ENCODE peak calls at places on chromosomes 4 and X, in six cellular contexts. N is fibroblast of the conjunctiva; I is HEK293T; V is WERI-Rb-1; M is CD4-positive, alpha-beta T cell; L is H4. K is an unnamed sample.

GRCh38 chr4:26826721-26827120 is 33.9 kb upstream of the STIM2 start:
- DNase-seq in N (no peak), I (no peak), V (no peak), M (no peak), L (no peak), K (peak; percentile 8)

GRCh38 chrX:111040377-111041017 is 55.5 kb upstream of the PAK3 start:
- DNase-seq in N (no peak), I (no peak), V (no peak), M (no peak), L (peak; percentile 9), K (no peak)

GRCh38 chr4:4386736-4387392 is at the start of gene NSG1:
- DNase-seq in N (no peak), I (peak; percentile 69), V (no peak), M (peak; percentile 17), L (no peak), K (peak; percentile 17)

GRCh38 chrX:47129879-47130358 is 14.6 kb downstream of the NDUFB11 start:
- DNase-seq in N (no peak), I (no peak), V (no peak), M (no peak), L (no peak), K (no peak)

GRCh38 chr4:183838987-183839712 is 66.0 kb upstream of the STOX2 start:
- DNase-seq in N (no peak), I (no peak), V (peak; percentile 40), M (no peak), L (peak; percentile 50), K (peak; percentile 22)

GRCh38 chr4:153520871-153521329 is 54.7 kb downstream of the TMEM131L start:
- DNase-seq in N (no peak), I (no peak), V (no peak), M (no peak), L (no peak), K (no peak)

GRCh38 chrX:7068939-7069367 is 78.6 kb upstream of the STS start:
- DNase-seq in N (no peak), I (no peak), V (peak; percentile 41), M (peak; percentile 7), L (peak; percentile 4), K (no peak)

GRCh38 chr4:128979934-128980333 is 113.4 kb downstream of the SCLT1 start:
- DNase-seq in N (peak; percentile 51), I (no peak), V (no peak), M (no peak), L (peak; percentile 28), K (peak; percentile 65)

GRCh38 chr4:78779280-78779679 is 3.1 kb downstream of the BMP2K start:
- DNase-seq in N (no peak), I (no peak), V (no peak), M (no peak), L (no peak), K (no peak)

GRCh38 chr4:142547974-142548373 is 298.1 kb downstream of the INPP4B start:
- DNase-seq in N (no peak), I (no peak), V (no peak), M (no peak), L (no peak), K (no peak)

GRCh38 chr4:7330811-7331681 is 103.7 kb downstream of the PSAPL1 start:
- DNase-seq in N (no peak), I (no peak), V (no peak), M (no peak), L (no peak), K (no peak)

GRCh38 chr4:151852202-151852601 is 91.4 kb upstream of the GATB start:
- DNase-seq in N (no peak), I (no peak), V (no peak), M (no peak), L (no peak), K (no peak)

GRCh38 chr4:165803005-165803404 is 70.0 kb upstream of the TLL1 start:
- DNase-seq in N (no peak), I (no peak), V (no peak), M (no peak), L (no peak), K (no peak)

GRCh38 chr4:87832669-87833068 is at the start of gene MEPE:
- DNase-seq in N (no peak), I (no peak), V (no peak), M (no peak), L (no peak), K (no peak)

GRCh38 chrX:14504960-14505538 is 24.3 kb upstream of the GLRA2 start:
- DNase-seq in N (no peak), I (no peak), V (no peak), M (no peak), L (no peak), K (no peak)

GRCh38 chrX:109347618-109348017 is 134.3 kb downstream of the GUCY2F start:
- DNase-seq in N (peak; percentile 66), I (no peak), V (no peak), M (no peak), L (peak; percentile 3), K (no peak)

GRCh38 chrX:53288173-53288572 is 6.8 kb upstream of the IQSEC2 start:
- DNase-seq in N (no peak), I (no peak), V (no peak), M (no peak), L (peak; percentile 33), K (no peak)

GRCh38 chrX:48465336-48465933 is 4.6 kb downstream of the SLC38A5 start:
- DNase-seq in N (peak; percentile 56), I (no peak), V (no peak), M (no peak), L (peak; percentile 50), K (peak; percentile 16)

GRCh38 chr4:42703776-42704175 is 46.9 kb upstream of the ATP8A1 start:
- DNase-seq in N (no peak), I (no peak), V (no peak), M (no peak), L (no peak), K (no peak)

GRCh38 chr4:41885456-41885855 is 49.8 kb upstream of the TMEM33 start:
- DNase-seq in N (no peak), I (no peak), V (no peak), M (no peak), L (no peak), K (no peak)

GRCh38 chr4:42497142-42497541 is 99.9 kb downstream of the SHISA3 start:
- DNase-seq in N (no peak), I (no peak), V (no peak), M (no peak), L (no peak), K (no peak)

GRCh38 chr4:37982736-37983135 is 22.5 kb downstream of the PTTG2 start:
- DNase-seq in N (no peak), I (no peak), V (no peak), M (no peak), L (no peak), K (peak; percentile 70)

GRCh38 chr4:156725257-156725656 is 246.3 kb downstream of the PDGFC start:
- DNase-seq in N (no peak), I (no peak), V (no peak), M (no peak), L (no peak), K (no peak)

GRCh38 chr4:83582289-83582756 is 46.4 kb downstream of the GPAT3 start:
- DNase-seq in N (peak; percentile 26), I (no peak), V (peak; percentile 16), M (no peak), L (peak; percentile 88), K (peak; percentile 27)

GRCh38 chr4:53171797-53172196 is 194.1 kb downstream of the SCFD2 start:
- DNase-seq in N (no peak), I (no peak), V (no peak), M (no peak), L (no peak), K (no peak)

GRCh38 chrX:119685225-119686066 is 7.5 kb downstream of the SEPTIN6 start:
- DNase-seq in N (no peak), I (no peak), V (no peak), M (no peak), L (no peak), K (no peak)

GRCh38 chr4:152307669-152308068 is 228.2 kb downstream of the FBXW7 start:
- DNase-seq in N (no peak), I (no peak), V (no peak), M (no peak), L (no peak), K (no peak)

GRCh38 chr4:41787931-41788330 is 39.4 kb upstream of the PHOX2B start:
- DNase-seq in N (no peak), I (no peak), V (no peak), M (no peak), L (no peak), K (no peak)

GRCh38 chr4:55758570-55758969 is 61.0 kb upstream of the EXOC1L start:
- DNase-seq in N (no peak), I (no peak), V (no peak), M (no peak), L (peak; percentile 90), K (no peak)

GRCh38 chr4:26458104-26458503 is 32.2 kb downstream of the CCKAR start:
- DNase-seq in N (no peak), I (no peak), V (no peak), M (no peak), L (peak; percentile 83), K (no peak)

GRCh38 chr4:90198086-90198847 is 71.1 kb downstream of the CCSER1 start:
- DNase-seq in N (no peak), I (no peak), V (no peak), M (no peak), L (no peak), K (no peak)

GRCh38 chr4:79913581-79913980 is 159.4 kb downstream of the ANTXR2 start:
- DNase-seq in N (no peak), I (no peak), V (no peak), M (no peak), L (peak; percentile 41), K (peak; percentile 31)

GRCh38 chrX:39050427-39050826 is 249.2 kb downstream of the MID1IP1 start:
- DNase-seq in N (no peak), I (no peak), V (no peak), M (no peak), L (no peak), K (no peak)

GRCh38 chrX:100447563-100448397 is 37.7 kb upstream of the PCDH19 start:
- DNase-seq in N (peak; percentile 3), I (peak; percentile 88), V (peak; percentile 39), M (peak; percentile 0), L (peak; percentile 20), K (peak; percentile 24)

K was measured in ACHN.